ENCODE peak calls at places on chromosomes 3 and 15, in nine cellular contexts. One of them, this sample, is unnamed. For H3K4me1, the result is how much of the 10 kb centered on the place peaks cover.

GRCh38 chr3:46935168-46935858 is 41.2 kb downstream of the CCDC12 start:
- DNase-seq in uterus: peak
- DNase-seq in ovary: peak
- DNase-seq in esophagus muscularis mucosa: no peak
- DNase-seq in tibial nerve: peak
- DNase-seq in sigmoid colon: peak
- DNase-seq in IMR-90: peak
- DNase-seq in upper lobe of left lung: peak
- DNase-seq in stomach: peak
- DNase-seq in this sample: no peak

GRCh38 chr3:66490214-66490613 is 10.6 kb downstream of the LRIG1 start:
- DNase-seq in stomach: peak
- DNase-seq in tibial nerve: peak
- DNase-seq in esophagus muscularis mucosa: no peak
- DNase-seq in IMR-90: peak
- DNase-seq in ovary: no peak
- DNase-seq in sigmoid colon: no peak
- DNase-seq in uterus: no peak
- DNase-seq in upper lobe of left lung: peak
- DNase-seq in this sample: peak

GRCh38 chr15:65796610-65797012 is 4.5 kb upstream of the DENND4A start:
- DNase-seq in stomach: no peak
- DNase-seq in ovary: no peak
- DNase-seq in sigmoid colon: no peak
- DNase-seq in esophagus muscularis mucosa: no peak
- DNase-seq in tibial nerve: no peak
- DNase-seq in IMR-90: peak
- DNase-seq in upper lobe of left lung: no peak
- DNase-seq in uterus: no peak
- DNase-seq in this sample: no peak

GRCh38 chr3:38155825-38156224 is 9.5 kb upstream of the OXSR1 start:
- DNase-seq in esophagus muscularis mucosa: no peak
- DNase-seq in IMR-90: no peak
- DNase-seq in upper lobe of left lung: no peak
- DNase-seq in sigmoid colon: no peak
- DNase-seq in ovary: no peak
- DNase-seq in tibial nerve: no peak
- DNase-seq in uterus: no peak
- DNase-seq in stomach: no peak
- DNase-seq in this sample: no peak

GRCh38 chr3:73772076-73772475 is 147.3 kb upstream of the PDZRN3 start:
- DNase-seq in tibial nerve: no peak
- DNase-seq in ovary: no peak
- DNase-seq in esophagus muscularis mucosa: no peak
- DNase-seq in stomach: no peak
- DNase-seq in IMR-90: no peak
- DNase-seq in sigmoid colon: no peak
- DNase-seq in upper lobe of left lung: no peak
- DNase-seq in uterus: no peak
- DNase-seq in this sample: no peak

GRCh38 chr3:18425641-18426403 is 683 bp upstream of the SATB1 start:
- DNase-seq in ovary: no peak
- DNase-seq in esophagus muscularis mucosa: no peak
- DNase-seq in stomach: peak
- DNase-seq in uterus: no peak
- DNase-seq in tibial nerve: no peak
- DNase-seq in upper lobe of left lung: peak
- DNase-seq in sigmoid colon: peak
- DNase-seq in IMR-90: no peak
- DNase-seq in this sample: peak

GRCh38 chr3:171806200-171807128 is 3.8 kb downstream of the PLD1 start:
- DNase-seq in sigmoid colon: no peak
- DNase-seq in tibial nerve: no peak
- DNase-seq in upper lobe of left lung: no peak
- DNase-seq in ovary: no peak
- DNase-seq in uterus: no peak
- DNase-seq in stomach: no peak
- DNase-seq in esophagus muscularis mucosa: no peak
- DNase-seq in IMR-90: peak
- DNase-seq in this sample: no peak

GRCh38 chr3:55585856-55586255 is 98.8 kb upstream of the WNT5A start:
- DNase-seq in uterus: no peak
- DNase-seq in IMR-90: no peak
- DNase-seq in upper lobe of left lung: no peak
- DNase-seq in stomach: no peak
- DNase-seq in esophagus muscularis mucosa: no peak
- DNase-seq in sigmoid colon: peak
- DNase-seq in ovary: no peak
- DNase-seq in tibial nerve: no peak
- DNase-seq in this sample: no peak

GRCh38 chr3:196988241-196989029 is 19.8 kb upstream of the PIGZ start:
- DNase-seq in upper lobe of left lung: no peak
- DNase-seq in esophagus muscularis mucosa: no peak
- DNase-seq in sigmoid colon: peak
- DNase-seq in uterus: no peak
- DNase-seq in tibial nerve: no peak
- DNase-seq in stomach: no peak
- DNase-seq in ovary: no peak
- DNase-seq in IMR-90: no peak
- DNase-seq in this sample: no peak

GRCh38 chr3:196983186-196983585 is 14.6 kb upstream of the PIGZ start:
- DNase-seq in ovary: no peak
- DNase-seq in esophagus muscularis mucosa: no peak
- DNase-seq in stomach: no peak
- DNase-seq in tibial nerve: no peak
- DNase-seq in IMR-90: no peak
- DNase-seq in sigmoid colon: no peak
- DNase-seq in upper lobe of left lung: no peak
- DNase-seq in uterus: no peak
- DNase-seq in this sample: no peak

GRCh38 chr3:196987022-196987421 is 18.4 kb upstream of the PIGZ start:
- DNase-seq in upper lobe of left lung: no peak
- DNase-seq in tibial nerve: no peak
- DNase-seq in esophagus muscularis mucosa: no peak
- DNase-seq in uterus: no peak
- DNase-seq in sigmoid colon: no peak
- DNase-seq in ovary: no peak
- DNase-seq in stomach: no peak
- DNase-seq in IMR-90: no peak
- DNase-seq in this sample: peak

GRCh38 chr3:196985954-196986885 is 17.6 kb upstream of the PIGZ start:
- DNase-seq in upper lobe of left lung: no peak
- DNase-seq in sigmoid colon: peak
- DNase-seq in esophagus muscularis mucosa: no peak
- DNase-seq in ovary: no peak
- DNase-seq in stomach: no peak
- DNase-seq in uterus: no peak
- DNase-seq in tibial nerve: no peak
- DNase-seq in IMR-90: no peak
- DNase-seq in this sample: no peak

DNA sequence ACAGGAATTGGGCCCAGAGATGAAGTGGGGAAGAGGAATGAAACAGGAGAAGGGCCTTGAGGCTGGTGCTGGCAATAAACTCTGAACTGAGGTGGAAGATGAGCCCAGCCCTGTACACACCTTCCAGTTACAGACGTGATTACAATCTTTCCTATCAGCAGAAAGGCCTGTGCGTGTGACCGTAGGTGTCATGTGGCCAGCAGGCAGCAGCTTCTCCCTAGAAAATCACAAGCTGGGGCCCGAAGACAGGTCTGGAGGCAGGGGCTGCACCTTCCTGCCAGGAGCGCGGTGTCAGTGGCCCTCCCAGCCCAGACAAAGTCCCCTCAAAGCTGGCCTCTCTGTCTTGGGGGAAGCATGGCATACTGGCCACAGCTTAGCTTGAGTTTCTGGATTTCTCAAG is 16.7 kb upstream of the PIGZ start:
- DNase-seq in IMR-90: no peak
- DNase-seq in tibial nerve: no peak
- DNase-seq in uterus: no peak
- DNase-seq in upper lobe of left lung: no peak
- DNase-seq in ovary: no peak
- DNase-seq in stomach: no peak
- DNase-seq in esophagus muscularis mucosa: no peak
- DNase-seq in sigmoid colon: no peak
- DNase-seq in this sample: no peak
- H3K4me1 ChIP-seq in IMR-90: under half
- H3K4me1 ChIP-seq in tibial nerve: under half
- H3K4me1 ChIP-seq in uterus: under half
- H3K4me1 ChIP-seq in upper lobe of left lung: under half
- H3K4me1 ChIP-seq in ovary: under half
- H3K4me1 ChIP-seq in stomach: under half
- H3K4me1 ChIP-seq in esophagus muscularis mucosa: under half
- H3K4me1 ChIP-seq in sigmoid colon: under half
- H3K4me1 ChIP-seq in this sample: under half

GRCh38 chr3:4979401-4980228 is at the start of gene BHLHE40:
- DNase-seq in IMR-90: no peak
- DNase-seq in sigmoid colon: no peak
- DNase-seq in stomach: no peak
- DNase-seq in uterus: no peak
- DNase-seq in tibial nerve: peak
- DNase-seq in upper lobe of left lung: no peak
- DNase-seq in esophagus muscularis mucosa: no peak
- DNase-seq in ovary: no peak
- DNase-seq in this sample: no peak

GRCh38 chr3:4977889-4978258 is 1.4 kb upstream of the BHLHE40 start:
- DNase-seq in ovary: no peak
- DNase-seq in stomach: no peak
- DNase-seq in sigmoid colon: no peak
- DNase-seq in upper lobe of left lung: no peak
- DNase-seq in IMR-90: no peak
- DNase-seq in tibial nerve: no peak
- DNase-seq in uterus: no peak
- DNase-seq in esophagus muscularis mucosa: no peak
- DNase-seq in this sample: no peak

GRCh38 chr3:4978966-4979400 is 254 bp upstream of the BHLHE40 start:
- DNase-seq in IMR-90: peak
- DNase-seq in upper lobe of left lung: peak
- DNase-seq in sigmoid colon: peak
- DNase-seq in stomach: peak
- DNase-seq in ovary: peak
- DNase-seq in uterus: peak
- DNase-seq in esophagus muscularis mucosa: peak
- DNase-seq in tibial nerve: peak
- DNase-seq in this sample: peak

GRCh38 chr3:4977001-4977888 is 2.0 kb upstream of the BHLHE40 start:
- DNase-seq in uterus: peak
- DNase-seq in sigmoid colon: peak
- DNase-seq in ovary: peak
- DNase-seq in IMR-90: peak
- DNase-seq in esophagus muscularis mucosa: no peak
- DNase-seq in upper lobe of left lung: peak
- DNase-seq in tibial nerve: peak
- DNase-seq in stomach: peak
- DNase-seq in this sample: peak

GRCh38 chr3:4978259-4978965 is 825 bp upstream of the BHLHE40 start:
- DNase-seq in tibial nerve: peak
- DNase-seq in sigmoid colon: peak
- DNase-seq in esophagus muscularis mucosa: peak
- DNase-seq in upper lobe of left lung: peak
- DNase-seq in ovary: peak
- DNase-seq in IMR-90: peak
- DNase-seq in stomach: peak
- DNase-seq in uterus: peak
- DNase-seq in this sample: peak
- TF ChIP-seq POLR2A in tibial nerve: no peak
- TF ChIP-seq POLR2A in sigmoid colon: peak
- TF ChIP-seq POLR2A in esophagus muscularis mucosa: peak
- TF ChIP-seq POLR2A in upper lobe of left lung: peak
- TF ChIP-seq POLR2A in ovary: peak
- TF ChIP-seq POLR2A in IMR-90: peak
- TF ChIP-seq POLR2A in stomach: no peak
- TF ChIP-seq POLR2A in uterus: peak
- TF ChIP-seq POLR2A in this sample: peak

DNA sequence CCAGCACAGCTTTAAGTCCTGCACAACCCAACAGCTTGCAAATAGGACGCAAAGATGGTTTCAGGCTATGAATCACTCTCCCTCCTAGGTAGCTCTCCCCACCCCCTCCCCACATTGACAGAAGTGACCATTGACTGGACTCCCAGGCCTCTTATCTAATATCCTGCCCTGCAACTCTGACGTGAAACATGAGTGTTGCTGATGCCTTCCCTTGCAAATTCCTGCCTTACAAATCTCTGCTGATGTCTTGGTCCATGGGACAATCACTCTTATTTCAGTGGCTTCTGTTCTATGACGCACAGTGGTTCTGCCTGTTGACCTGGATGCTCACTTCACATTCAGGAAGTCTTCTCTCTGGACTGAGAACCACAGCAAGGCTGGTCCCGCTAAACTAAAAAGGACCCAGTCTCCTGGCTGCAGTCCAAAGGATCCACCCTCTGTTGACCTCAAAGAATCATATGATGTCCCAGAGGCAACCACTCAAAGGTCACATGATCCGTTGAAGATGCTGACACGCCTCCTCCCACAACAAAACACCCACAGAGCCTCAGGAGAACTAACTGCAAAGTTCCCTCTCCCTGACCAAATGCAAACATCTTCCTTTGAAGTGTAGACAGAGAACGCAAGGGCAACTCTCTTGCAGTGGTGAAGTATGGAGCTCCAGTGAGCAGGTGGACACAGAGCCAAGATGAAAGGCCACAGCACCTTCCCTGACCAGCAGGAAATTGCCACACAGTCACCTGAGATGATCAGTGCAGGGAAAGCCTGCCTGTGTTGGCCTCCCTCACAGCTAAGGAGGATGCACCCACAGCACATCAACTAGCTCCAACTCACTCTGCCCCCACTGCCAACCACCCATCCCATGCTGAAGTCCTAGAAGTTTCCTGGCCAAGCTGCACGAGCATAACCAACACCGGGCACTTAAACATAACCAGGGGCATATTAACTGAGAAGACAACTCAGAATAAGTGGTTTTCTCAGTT is 112.3 kb downstream of the ADAMTS17 start:
- DNase-seq in uterus: no peak
- DNase-seq in tibial nerve: no peak
- DNase-seq in esophagus muscularis mucosa: no peak
- DNase-seq in stomach: no peak
- DNase-seq in sigmoid colon: no peak
- DNase-seq in IMR-90: no peak
- DNase-seq in upper lobe of left lung: no peak
- DNase-seq in ovary: no peak
- DNase-seq in this sample: peak
- H3K4me3 ChIP-seq in uterus: no peak
- H3K4me3 ChIP-seq in tibial nerve: no peak
- H3K4me3 ChIP-seq in esophagus muscularis mucosa: no peak
- H3K4me3 ChIP-seq in stomach: no peak
- H3K4me3 ChIP-seq in sigmoid colon: no peak
- H3K4me3 ChIP-seq in IMR-90: no peak
- H3K4me3 ChIP-seq in upper lobe of left lung: no peak
- H3K4me3 ChIP-seq in ovary: no peak
- H3K4me3 ChIP-seq in this sample: no peak

DNA sequence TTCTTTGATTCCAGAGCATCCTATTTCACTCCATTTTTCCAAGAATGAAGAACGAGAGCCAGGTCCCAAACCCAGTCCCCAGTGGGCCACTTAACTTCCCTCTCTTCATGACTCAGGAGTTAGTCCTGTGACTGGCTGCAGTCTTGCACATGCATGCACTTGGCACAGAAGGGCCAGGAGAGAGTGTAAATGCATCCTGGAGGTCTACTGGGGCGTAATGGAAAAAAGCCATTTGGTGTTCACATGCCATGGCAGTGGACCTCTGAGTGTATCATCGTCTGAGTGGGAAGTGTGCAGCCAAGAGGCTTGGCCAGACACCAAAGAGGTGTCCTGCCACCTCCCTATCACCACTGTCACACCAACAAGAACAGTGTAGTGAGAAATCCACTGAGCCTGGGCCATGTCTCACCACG is 15.1 kb upstream of the RFTN1 start:
- DNase-seq in ovary: no peak
- DNase-seq in upper lobe of left lung: no peak
- DNase-seq in sigmoid colon: no peak
- DNase-seq in esophagus muscularis mucosa: no peak
- DNase-seq in uterus: no peak
- DNase-seq in IMR-90: no peak
- DNase-seq in stomach: no peak
- DNase-seq in tibial nerve: peak
- DNase-seq in this sample: no peak
- H3K4me1 ChIP-seq in ovary: under half
- H3K4me1 ChIP-seq in upper lobe of left lung: under half
- H3K4me1 ChIP-seq in sigmoid colon: under half
- H3K4me1 ChIP-seq in esophagus muscularis mucosa: under half
- H3K4me1 ChIP-seq in uterus: under half
- H3K4me1 ChIP-seq in IMR-90: under half
- H3K4me1 ChIP-seq in stomach: under half
- H3K4me1 ChIP-seq in tibial nerve: under half
- H3K4me1 ChIP-seq in this sample: under half

This sample was measured in Peyer's patch.